ENCODE peak calls at places on chromosome 17, in six cellular contexts. N is thyroid gland, W is esophagus muscularis mucosa, P is osteoblast, I is heart right ventricle, Z is A549. E is an unnamed sample.

GRCh38 chr17:18185832-18186231 is 2.2 kb downstream of the ALKBH5 start:
- DNase-seq in N (no peak), W (no peak), P (peak; percentile 79), I (no peak), Z (no peak), E (no peak)

GRCh38 chr17:38728290-38728831 is 1.8 kb upstream of the CISD3 start:
- DNase-seq in N (no peak), W (no peak), P (no peak), I (no peak), Z (no peak), E (no peak)

GRCh38 chr17:73343168-73343634 is 31.4 kb upstream of the CDC42EP4 start:
- DNase-seq in N (peak; percentile 56), W (no peak), P (peak; percentile 73), I (peak; percentile 67), Z (no peak), E (peak; percentile 90)

GRCh38 chr17:62725791-62726249 is 82.3 kb downstream of the MARCHF10 start:
- DNase-seq in N (no peak), W (no peak), P (no peak), I (no peak), Z (no peak), E (no peak)

GRCh38 chr17:73371285-73371684 is 59.5 kb upstream of the CDC42EP4 start:
- DNase-seq in N (no peak), W (no peak), P (peak; percentile 98), I (no peak), Z (no peak), E (no peak)

GRCh38 chr17:69997332-69997731 is 77.7 kb upstream of the KCNJ16 start:
- DNase-seq in N (no peak), W (no peak), P (no peak), I (no peak), Z (peak; percentile 65), E (no peak)

GRCh38 chr17:64358261-64358788 is 32.3 kb downstream of the PECAM1 start:
- DNase-seq in N (no peak), W (no peak), P (no peak), I (no peak), Z (no peak), E (no peak)

GRCh38 chr17:4565209-4566141 is 5.1 kb upstream of the GGT6 start:
- DNase-seq in N (peak; percentile 52), W (no peak), P (peak; percentile 96), I (no peak), Z (peak; percentile 92), E (peak; percentile 73)

GRCh38 chr17:35103271-35103670 is 16.4 kb downstream of the RAD51D start:
- DNase-seq in N (no peak), W (no peak), P (no peak), I (no peak), Z (no peak), E (no peak)

GRCh38 chr17:34781571-34782108 is 179.6 kb downstream of the CCT6B start:
- DNase-seq in N (no peak), W (no peak), P (no peak), I (no peak), Z (no peak), E (no peak)

GRCh38 chr17:3639981-3640596 is 3.5 kb downstream of the CTNS start:
- DNase-seq in N (no peak), W (no peak), P (peak; percentile 92), I (no peak), Z (no peak), E (no peak)

GRCh38 chr17:31882571-31882970 is 18.9 kb downstream of the UTP6 start:
- DNase-seq in N (no peak), W (no peak), P (no peak), I (no peak), Z (no peak), E (no peak)

GRCh38 chr17:41442772-41443171 is 2.0 kb upstream of the KRT38 start:
- DNase-seq in N (no peak), W (no peak), P (peak; percentile 85), I (no peak), Z (no peak), E (no peak)

GRCh38 chr17:17886747-17887146 is 50.0 kb upstream of the SREBF1 start:
- DNase-seq in N (no peak), W (no peak), P (no peak), I (no peak), Z (no peak), E (peak; percentile 38)

GRCh38 chr17:37824534-37825485 is 80.0 kb upstream of the HNF1B start:
- DNase-seq in N (no peak), W (no peak), P (peak; percentile 80), I (no peak), Z (peak; percentile 79), E (peak; percentile 75)

GRCh38 chr17:39668141-39668924 is at the start of gene PNMT:
- DNase-seq in N (peak; percentile 75), W (no peak), P (peak; percentile 93), I (peak; percentile 83), Z (peak; percentile 78), E (peak; percentile 89)

DNA sequence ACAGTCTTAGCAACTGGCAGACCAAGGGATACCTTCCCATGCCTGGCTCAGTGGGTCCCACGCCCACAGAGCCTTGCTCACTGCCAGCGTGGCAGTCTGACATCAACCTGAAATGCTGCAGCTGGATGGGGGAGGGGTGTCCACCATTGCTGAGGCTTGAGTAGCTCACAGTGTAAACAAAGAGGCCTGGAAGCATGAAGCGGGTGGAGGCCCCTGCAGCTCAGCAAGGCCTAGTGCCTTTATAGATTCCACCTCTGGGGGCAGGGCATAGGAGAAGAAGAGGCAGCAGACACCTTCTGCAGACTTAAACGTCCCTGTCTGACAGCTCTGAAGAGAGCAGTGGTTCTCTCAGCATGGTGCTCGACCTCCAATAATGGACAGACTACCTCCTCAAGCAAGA is 263.2 kb downstream of the KIF2B start:
- DNase-seq in N (peak; percentile 46), W (no peak), P (no peak), I (no peak), Z (no peak), E (no peak)
- H3K9me3 ChIP-seq in N (no peaks in the 10 kb centered on the region), W (no peaks in the 10 kb centered on the region), P (no peaks in the 10 kb centered on the region), I (peaks cover 28% of the 10 kb centered on the region), Z (peaks cover 14% of the 10 kb centered on the region), E (no peaks in the 10 kb centered on the region)

GRCh38 chr17:20611314-20611713 is 31.8 kb downstream of the CDRT15L2 start:
- DNase-seq in N (no peak), W (no peak), P (no peak), I (no peak), Z (no peak), E (no peak)
- TF ChIP-seq CTCF in N (no peak), W (no peak), P (no peak), I (no peak), Z (no peak), E (no peak)

DNA sequence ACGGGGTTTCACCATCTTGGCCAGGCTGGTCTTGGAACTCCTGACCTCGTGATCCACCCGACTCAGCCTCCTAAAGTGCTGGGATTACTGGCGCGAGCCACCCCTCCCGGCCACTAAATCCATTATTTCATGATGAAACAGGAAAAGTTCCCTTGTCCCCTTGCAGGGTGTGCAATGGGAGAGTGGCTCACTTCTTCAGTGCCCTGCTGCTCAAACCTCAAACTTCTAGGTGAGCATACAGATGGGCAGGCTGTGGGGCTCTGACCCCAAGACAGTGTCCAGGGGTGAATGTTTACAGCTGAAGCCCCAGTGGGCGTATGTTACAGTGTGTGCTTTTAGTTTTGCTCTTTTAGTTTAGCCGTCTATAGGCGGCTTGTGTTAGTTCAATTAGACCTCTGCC is 34.7 kb downstream of the GJC1 start:
- DNase-seq in N (no peak), W (no peak), P (no peak), I (no peak), Z (no peak), E (peak; percentile 18)
- H3K4me3 ChIP-seq in N (no peak overlapping the region), W (peak overlapping the region; percentile 37), P (no peak overlapping the region), I (no peak overlapping the region), Z (no peak overlapping the region), E (no peak overlapping the region)

GRCh38 chr17:33396818-33397217 is 103.7 kb upstream of the ASIC2 start:
- DNase-seq in N (no peak), W (no peak), P (no peak), I (no peak), Z (no peak), E (no peak)
- H3K9me3 ChIP-seq in N (no peaks in the 10 kb centered on the region), W (no peaks in the 10 kb centered on the region), P (no peaks in the 10 kb centered on the region), I (no peaks in the 10 kb centered on the region), Z (no peaks in the 10 kb centered on the region), E (no peaks in the 10 kb centered on the region)

GRCh38 chr17:42679492-42680330 is 1.9 kb downstream of the CCR10 start:
- DNase-seq in N (peak; percentile 78), W (no peak), P (peak; percentile 98), I (peak; percentile 86), Z (peak; percentile 92), E (peak; percentile 92)
- TF ChIP-seq CTCF in N (peak; percentile 91), W (peak; percentile 93), P (peak; percentile 67), I (peak; percentile 95), Z (peak; percentile 86), E (peak; percentile 76)

GRCh38 chr17:19727466-19728113 is 11.2 kb upstream of the SLC47A2 start:
- DNase-seq in N (no peak), W (no peak), P (peak; percentile 88), I (no peak), Z (peak; percentile 74), E (peak; percentile 63)

GRCh38 chr17:19723967-19724366 is 7.6 kb upstream of the SLC47A2 start:
- DNase-seq in N (no peak), W (no peak), P (peak; percentile 74), I (no peak), Z (no peak), E (peak; percentile 51)

GRCh38 chr17:19726615-19727376 is 10.4 kb upstream of the SLC47A2 start:
- DNase-seq in N (no peak), W (no peak), P (peak; percentile 83), I (no peak), Z (no peak), E (no peak)

GRCh38 chr17:19725486-19725885 is 9.1 kb upstream of the SLC47A2 start:
- DNase-seq in N (no peak), W (no peak), P (no peak), I (no peak), Z (no peak), E (no peak)

GRCh38 chr17:19724501-19725420 is 8.4 kb upstream of the SLC47A2 start:
- DNase-seq in N (peak; percentile 31), W (no peak), P (peak; percentile 93), I (peak; percentile 65), Z (no peak), E (peak; percentile 87)
- H3K4me3 ChIP-seq in N (no peak overlapping the region), W (peak overlapping the region; percentile 53), P (peak overlapping the region; percentile 61), I (no peak overlapping the region), Z (no peak overlapping the region), E (peak overlapping the region; percentile 25)